ENCODE peak calls at places on chromosomes 2 and 18, in ten cellular contexts. One of them, this sample, is unnamed.

GRCh38 chr2:16665746-16666452 is at the start of gene CYRIA:
- DNase-seq in amniotic stem cell: peak
- DNase-seq in NCI-H1694: no peak
- DNase-seq in IMR-90: no peak
- DNase-seq in HTR-8/SVneo: no peak
- DNase-seq in HEK293T: peak
- DNase-seq in CD4-positive, CD25-positive, alpha-beta regulatory T cell: peak
- DNase-seq in KG1: no peak
- DNase-seq in fibroblast of the aortic adventitia: no peak
- DNase-seq in ACHN: peak
- DNase-seq in this sample: no peak

GRCh38 chr18:36328916-36329315 is 31.4 kb downstream of the FHOD3 start:
- DNase-seq in HTR-8/SVneo: no peak
- DNase-seq in fibroblast of the aortic adventitia: no peak
- DNase-seq in CD4-positive, CD25-positive, alpha-beta regulatory T cell: no peak
- DNase-seq in KG1: no peak
- DNase-seq in HEK293T: no peak
- DNase-seq in ACHN: no peak
- DNase-seq in NCI-H1694: no peak
- DNase-seq in IMR-90: no peak
- DNase-seq in amniotic stem cell: no peak
- DNase-seq in this sample: no peak

GRCh38 chr2:72132981-72133720 is 14.5 kb downstream of the CYP26B1 start:
- DNase-seq in IMR-90: no peak
- DNase-seq in ACHN: no peak
- DNase-seq in HTR-8/SVneo: no peak
- DNase-seq in CD4-positive, CD25-positive, alpha-beta regulatory T cell: no peak
- DNase-seq in fibroblast of the aortic adventitia: no peak
- DNase-seq in HEK293T: no peak
- DNase-seq in NCI-H1694: no peak
- DNase-seq in KG1: no peak
- DNase-seq in amniotic stem cell: no peak
- DNase-seq in this sample: no peak

GRCh38 chr2:234770081-234770506 is 181.7 kb upstream of the SH3BP4 start:
- DNase-seq in NCI-H1694: no peak
- DNase-seq in HEK293T: no peak
- DNase-seq in fibroblast of the aortic adventitia: peak
- DNase-seq in KG1: no peak
- DNase-seq in HTR-8/SVneo: no peak
- DNase-seq in amniotic stem cell: no peak
- DNase-seq in CD4-positive, CD25-positive, alpha-beta regulatory T cell: no peak
- DNase-seq in ACHN: no peak
- DNase-seq in IMR-90: peak
- DNase-seq in this sample: no peak

GRCh38 chr2:227378371-227378782 is 729 bp downstream of the TM4SF20 start:
- DNase-seq in NCI-H1694: no peak
- DNase-seq in ACHN: no peak
- DNase-seq in KG1: no peak
- DNase-seq in HEK293T: no peak
- DNase-seq in IMR-90: peak
- DNase-seq in amniotic stem cell: no peak
- DNase-seq in CD4-positive, CD25-positive, alpha-beta regulatory T cell: no peak
- DNase-seq in fibroblast of the aortic adventitia: no peak
- DNase-seq in HTR-8/SVneo: no peak
- DNase-seq in this sample: no peak

GRCh38 chr18:76678248-76678647 is 144.1 kb upstream of the ZNF236 start:
- DNase-seq in CD4-positive, CD25-positive, alpha-beta regulatory T cell: no peak
- DNase-seq in fibroblast of the aortic adventitia: no peak
- DNase-seq in HEK293T: no peak
- DNase-seq in IMR-90: no peak
- DNase-seq in ACHN: no peak
- DNase-seq in amniotic stem cell: no peak
- DNase-seq in HTR-8/SVneo: no peak
- DNase-seq in KG1: no peak
- DNase-seq in NCI-H1694: no peak
- DNase-seq in this sample: no peak

GRCh38 chr2:102114290-102114721 is 28.2 kb upstream of the IL1R1 start:
- DNase-seq in amniotic stem cell: peak
- DNase-seq in NCI-H1694: no peak
- DNase-seq in CD4-positive, CD25-positive, alpha-beta regulatory T cell: no peak
- DNase-seq in IMR-90: peak
- DNase-seq in fibroblast of the aortic adventitia: peak
- DNase-seq in ACHN: peak
- DNase-seq in HEK293T: no peak
- DNase-seq in KG1: no peak
- DNase-seq in HTR-8/SVneo: no peak
- DNase-seq in this sample: no peak

GRCh38 chr2:217905395-217905794 is 97.4 kb downstream of the TNS1 start:
- DNase-seq in IMR-90: no peak
- DNase-seq in HTR-8/SVneo: no peak
- DNase-seq in KG1: no peak
- DNase-seq in HEK293T: no peak
- DNase-seq in amniotic stem cell: no peak
- DNase-seq in CD4-positive, CD25-positive, alpha-beta regulatory T cell: no peak
- DNase-seq in NCI-H1694: no peak
- DNase-seq in ACHN: no peak
- DNase-seq in fibroblast of the aortic adventitia: no peak
- DNase-seq in this sample: no peak

GRCh38 chr2:236882931-236883330 is 202.8 kb upstream of the COPS8 start:
- DNase-seq in NCI-H1694: no peak
- DNase-seq in KG1: no peak
- DNase-seq in HEK293T: no peak
- DNase-seq in HTR-8/SVneo: no peak
- DNase-seq in IMR-90: no peak
- DNase-seq in CD4-positive, CD25-positive, alpha-beta regulatory T cell: no peak
- DNase-seq in amniotic stem cell: no peak
- DNase-seq in ACHN: no peak
- DNase-seq in fibroblast of the aortic adventitia: no peak
- DNase-seq in this sample: no peak

GRCh38 chr2:12096425-12096824 is 350.0 kb downstream of the LPIN1 start:
- DNase-seq in HEK293T: no peak
- DNase-seq in CD4-positive, CD25-positive, alpha-beta regulatory T cell: no peak
- DNase-seq in amniotic stem cell: no peak
- DNase-seq in fibroblast of the aortic adventitia: no peak
- DNase-seq in KG1: no peak
- DNase-seq in HTR-8/SVneo: no peak
- DNase-seq in ACHN: no peak
- DNase-seq in NCI-H1694: no peak
- DNase-seq in IMR-90: no peak
- DNase-seq in this sample: no peak

GRCh38 chr2:215624423-215624829 is 188.6 kb upstream of the FN1 start:
- DNase-seq in NCI-H1694: peak
- DNase-seq in CD4-positive, CD25-positive, alpha-beta regulatory T cell: no peak
- DNase-seq in KG1: no peak
- DNase-seq in amniotic stem cell: no peak
- DNase-seq in IMR-90: peak
- DNase-seq in ACHN: no peak
- DNase-seq in fibroblast of the aortic adventitia: peak
- DNase-seq in HTR-8/SVneo: no peak
- DNase-seq in HEK293T: no peak
- DNase-seq in this sample: no peak

GRCh38 chr2:11710210-11710609 is 36.2 kb upstream of the LPIN1 start:
- DNase-seq in NCI-H1694: no peak
- DNase-seq in amniotic stem cell: peak
- DNase-seq in HTR-8/SVneo: peak
- DNase-seq in CD4-positive, CD25-positive, alpha-beta regulatory T cell: no peak
- DNase-seq in ACHN: peak
- DNase-seq in fibroblast of the aortic adventitia: peak
- DNase-seq in HEK293T: no peak
- DNase-seq in IMR-90: peak
- DNase-seq in KG1: no peak
- DNase-seq in this sample: no peak

GRCh38 chr2:99756059-99756458 is 266.2 kb upstream of the REV1 start:
- DNase-seq in ACHN: no peak
- DNase-seq in KG1: no peak
- DNase-seq in HTR-8/SVneo: no peak
- DNase-seq in CD4-positive, CD25-positive, alpha-beta regulatory T cell: no peak
- DNase-seq in amniotic stem cell: no peak
- DNase-seq in IMR-90: no peak
- DNase-seq in NCI-H1694: no peak
- DNase-seq in fibroblast of the aortic adventitia: no peak
- DNase-seq in HEK293T: no peak
- DNase-seq in this sample: no peak

GRCh38 chr2:224008702-224009261 is 30.3 kb downstream of the SERPINE2 start:
- DNase-seq in NCI-H1694: no peak
- DNase-seq in ACHN: no peak
- DNase-seq in fibroblast of the aortic adventitia: peak
- DNase-seq in IMR-90: no peak
- DNase-seq in CD4-positive, CD25-positive, alpha-beta regulatory T cell: no peak
- DNase-seq in amniotic stem cell: no peak
- DNase-seq in KG1: no peak
- DNase-seq in HEK293T: no peak
- DNase-seq in HTR-8/SVneo: no peak
- DNase-seq in this sample: no peak

GRCh38 chr2:102449370-102449974 is 23.6 kb upstream of the SLC9A4 start:
- DNase-seq in amniotic stem cell: peak
- DNase-seq in NCI-H1694: peak
- DNase-seq in ACHN: peak
- DNase-seq in fibroblast of the aortic adventitia: peak
- DNase-seq in KG1: peak
- DNase-seq in CD4-positive, CD25-positive, alpha-beta regulatory T cell: peak
- DNase-seq in HTR-8/SVneo: peak
- DNase-seq in HEK293T: peak
- DNase-seq in IMR-90: peak
- DNase-seq in this sample: peak

GRCh38 chr2:1318366-1319009 is 94.8 kb upstream of the TPO start:
- DNase-seq in CD4-positive, CD25-positive, alpha-beta regulatory T cell: no peak
- DNase-seq in KG1: no peak
- DNase-seq in ACHN: no peak
- DNase-seq in HTR-8/SVneo: no peak
- DNase-seq in HEK293T: no peak
- DNase-seq in NCI-H1694: no peak
- DNase-seq in IMR-90: no peak
- DNase-seq in amniotic stem cell: no peak
- DNase-seq in fibroblast of the aortic adventitia: no peak
- DNase-seq in this sample: no peak

GRCh38 chr2:10424051-10424450 is 24.1 kb downstream of the ODC1 start:
- DNase-seq in HTR-8/SVneo: no peak
- DNase-seq in fibroblast of the aortic adventitia: no peak
- DNase-seq in KG1: no peak
- DNase-seq in HEK293T: no peak
- DNase-seq in NCI-H1694: no peak
- DNase-seq in IMR-90: peak
- DNase-seq in CD4-positive, CD25-positive, alpha-beta regulatory T cell: no peak
- DNase-seq in amniotic stem cell: no peak
- DNase-seq in ACHN: no peak
- DNase-seq in this sample: no peak

GRCh38 chr2:217949448-217949847 is 53.3 kb downstream of the TNS1 start:
- DNase-seq in NCI-H1694: no peak
- DNase-seq in IMR-90: no peak
- DNase-seq in HEK293T: no peak
- DNase-seq in HTR-8/SVneo: no peak
- DNase-seq in amniotic stem cell: no peak
- DNase-seq in fibroblast of the aortic adventitia: no peak
- DNase-seq in ACHN: no peak
- DNase-seq in CD4-positive, CD25-positive, alpha-beta regulatory T cell: no peak
- DNase-seq in KG1: no peak
- DNase-seq in this sample: no peak

GRCh38 chr18:37170984-37171383 is 342.1 kb downstream of the KIAA1328 start:
- DNase-seq in fibroblast of the aortic adventitia: no peak
- DNase-seq in IMR-90: no peak
- DNase-seq in HTR-8/SVneo: no peak
- DNase-seq in KG1: no peak
- DNase-seq in amniotic stem cell: no peak
- DNase-seq in CD4-positive, CD25-positive, alpha-beta regulatory T cell: no peak
- DNase-seq in NCI-H1694: no peak
- DNase-seq in HEK293T: no peak
- DNase-seq in ACHN: no peak
- DNase-seq in this sample: no peak

GRCh38 chr2:175726213-175726612 is 275.9 kb downstream of the LNPK start:
- DNase-seq in HEK293T: no peak
- DNase-seq in ACHN: no peak
- DNase-seq in amniotic stem cell: peak
- DNase-seq in fibroblast of the aortic adventitia: peak
- DNase-seq in HTR-8/SVneo: no peak
- DNase-seq in KG1: no peak
- DNase-seq in NCI-H1694: no peak
- DNase-seq in IMR-90: peak
- DNase-seq in CD4-positive, CD25-positive, alpha-beta regulatory T cell: no peak
- DNase-seq in this sample: no peak

GRCh38 chr2:119536707-119537106 is 7.5 kb upstream of the CFAP221 start:
- DNase-seq in HEK293T: no peak
- DNase-seq in fibroblast of the aortic adventitia: no peak
- DNase-seq in NCI-H1694: no peak
- DNase-seq in CD4-positive, CD25-positive, alpha-beta regulatory T cell: no peak
- DNase-seq in amniotic stem cell: no peak
- DNase-seq in KG1: no peak
- DNase-seq in IMR-90: no peak
- DNase-seq in ACHN: no peak
- DNase-seq in HTR-8/SVneo: no peak
- DNase-seq in this sample: no peak

GRCh38 chr2:189163889-189164288 is 15.7 kb downstream of the COL5A2 start:
- DNase-seq in HTR-8/SVneo: peak
- DNase-seq in CD4-positive, CD25-positive, alpha-beta regulatory T cell: no peak
- DNase-seq in NCI-H1694: no peak
- DNase-seq in KG1: no peak
- DNase-seq in IMR-90: peak
- DNase-seq in amniotic stem cell: peak
- DNase-seq in HEK293T: no peak
- DNase-seq in fibroblast of the aortic adventitia: peak
- DNase-seq in ACHN: peak
- DNase-seq in this sample: no peak

GRCh38 chr2:197309369-197310231 is 980 bp downstream of the ANKRD44 start:
- DNase-seq in HTR-8/SVneo: no peak
- DNase-seq in ACHN: no peak
- DNase-seq in HEK293T: peak
- DNase-seq in NCI-H1694: peak
- DNase-seq in KG1: peak
- DNase-seq in IMR-90: no peak
- DNase-seq in CD4-positive, CD25-positive, alpha-beta regulatory T cell: no peak
- DNase-seq in amniotic stem cell: no peak
- DNase-seq in fibroblast of the aortic adventitia: no peak
- DNase-seq in this sample: no peak

This sample was measured in GF-D8.